ENCODE peak calls at places on chromosomes 3 and 15, in seven cellular contexts. M is psoas muscle; W is effector memory CD4-positive, alpha-beta T cell; A is activated CD4-positive, alpha-beta T cell treated with anti-CD3 and anti-CD28 coated beads for 48 hours; C is iris pigment epithelial cell; E is pancreas; G is SW480. V is an unnamed sample.

GRCh38 chr3:189041482-189042090 is 130.2 kb upstream of the TPRG1 start:
- DNase-seq in M (no peak), W (peak; percentile 43), A (peak; percentile 83), C (peak; percentile 63), E (peak; percentile 8), G (peak; percentile 52), V (peak; percentile 90)

GRCh38 chr3:143928541-143929255 is 42.9 kb upstream of the DIPK2A start:
- DNase-seq in M (no peak), W (no peak), A (no peak), C (no peak), E (no peak), G (no peak), V (no peak)

GRCh38 chr3:15638891-15639262 is 37.3 kb downstream of the BTD start:
- DNase-seq in M (no peak), W (no peak), A (no peak), C (no peak), E (no peak), G (no peak), V (no peak)

GRCh38 chr15:64909546-64909945 is 2.2 kb upstream of the ANKDD1A start:
- DNase-seq in M (no peak), W (no peak), A (no peak), C (no peak), E (no peak), G (no peak), V (no peak)

GRCh38 chr3:109122690-109123089 is 4.8 kb upstream of the MORC1 start:
- DNase-seq in M (no peak), W (no peak), A (no peak), C (no peak), E (no peak), G (no peak), V (no peak)

GRCh38 chr15:48644498-48644826 is 1.0 kb downstream of the FBN1 start:
- DNase-seq in M (peak; percentile 55), W (no peak), A (peak; percentile 6), C (peak; percentile 53), E (no peak), G (no peak), V (no peak)

GRCh38 chr15:78502641-78503040 is 4.7 kb upstream of the HYKK start:
- DNase-seq in M (no peak), W (no peak), A (no peak), C (no peak), E (no peak), G (no peak), V (no peak)

GRCh38 chr15:37516628-37517027 is 416.3 kb upstream of the MEIS2 start:
- DNase-seq in M (no peak), W (no peak), A (no peak), C (no peak), E (no peak), G (no peak), V (no peak)

GRCh38 chr3:134106580-134106979 is 76.9 kb upstream of the SLCO2A1 start:
- DNase-seq in M (no peak), W (no peak), A (no peak), C (no peak), E (peak; percentile 31), G (no peak), V (no peak)

GRCh38 chr3:41405466-41405865 is 206.2 kb downstream of the CTNNB1 start:
- DNase-seq in M (no peak), W (no peak), A (no peak), C (no peak), E (no peak), G (no peak), V (no peak)

GRCh38 chr15:71125831-71126453 is 10.7 kb downstream of the THSD4 start:
- DNase-seq in M (no peak), W (no peak), A (no peak), C (no peak), E (no peak), G (no peak), V (no peak)

GRCh38 chr15:68833734-68834334 is 13.1 kb upstream of the ANP32A start:
- DNase-seq in M (no peak), W (no peak), A (no peak), C (no peak), E (no peak), G (no peak), V (peak; percentile 34)

GRCh38 chr3:117010316-117010715 is 300.7 kb downstream of the TUSC7 start:
- DNase-seq in M (no peak), W (no peak), A (no peak), C (no peak), E (no peak), G (no peak), V (no peak)

GRCh38 chr3:29593802-29594201 is 312.9 kb downstream of the RBMS3 start:
- DNase-seq in M (no peak), W (no peak), A (no peak), C (no peak), E (no peak), G (no peak), V (no peak)

GRCh38 chr3:16064660-16065414 is 109.6 kb upstream of the GALNT15 start:
- DNase-seq in M (peak; percentile 86), W (no peak), A (peak; percentile 13), C (peak; percentile 97), E (no peak), G (no peak), V (peak; percentile 59)

GRCh38 chr3:134308350-134308891 is 57.8 kb upstream of the RYK start:
- DNase-seq in M (peak; percentile 85), W (peak; percentile 43), A (peak; percentile 83), C (peak; percentile 84), E (peak; percentile 63), G (peak; percentile 66), V (peak; percentile 86)

GRCh38 chr15:63600001-63600645 is 2.9 kb downstream of the FBXL22 start:
- DNase-seq in M (peak; percentile 43), W (no peak), A (no peak), C (no peak), E (peak; percentile 42), G (peak; percentile 30), V (peak; percentile 31)

GRCh38 chr3:129596194-129597086 is 10.0 kb downstream of the PLXND1 start:
- DNase-seq in M (peak; percentile 87), W (no peak), A (no peak), C (peak; percentile 87), E (peak; percentile 39), G (peak; percentile 81), V (no peak)

GRCh38 chr3:116707531-116707930 is 2.0 kb upstream of the TUSC7 start:
- DNase-seq in M (no peak), W (no peak), A (no peak), C (no peak), E (no peak), G (no peak), V (no peak)

GRCh38 chr15:40714144-40714543 is 19.2 kb downstream of the RAD51 start:
- DNase-seq in M (no peak), W (no peak), A (no peak), C (no peak), E (no peak), G (no peak), V (no peak)

GRCh38 chr3:165954171-165954570 is 116.9 kb upstream of the BCHE start:
- DNase-seq in M (no peak), W (no peak), A (no peak), C (no peak), E (no peak), G (no peak), V (no peak)

GRCh38 chr15:76169792-76170425 is 110.1 kb downstream of the TMEM266 start:
- DNase-seq in M (peak; percentile 46), W (no peak), A (no peak), C (no peak), E (no peak), G (no peak), V (no peak)

GRCh38 chr15:48647963-48648362 is 2.5 kb upstream of the FBN1 start:
- DNase-seq in M (no peak), W (no peak), A (no peak), C (peak; percentile 36), E (no peak), G (no peak), V (no peak)